ENCODE peak calls at places on chromosomes 1 and 21, in six cellular contexts. One of them, this sample, is unnamed.

GRCh38 chr1:150551049-150551783 is 2.0 kb downstream of the ADAMTSL4 start:
- DNase-seq in activated gamma-delta T cell treated with Interleukin-2 at 50 U/mL for 16 hours: no peak
- DNase-seq in astrocyte of the spinal cord: no peak
- DNase-seq in naive thymus-derived CD4-positive, alpha-beta T cell: no peak
- DNase-seq in neuronal stem cell: no peak
- DNase-seq in AG09309: no peak
- DNase-seq in this sample: peak

GRCh38 chr1:88803444-88803843 is 87.9 kb downstream of the GTF2B start:
- DNase-seq in activated gamma-delta T cell treated with Interleukin-2 at 50 U/mL for 16 hours: no peak
- DNase-seq in astrocyte of the spinal cord: no peak
- DNase-seq in naive thymus-derived CD4-positive, alpha-beta T cell: no peak
- DNase-seq in neuronal stem cell: no peak
- DNase-seq in AG09309: no peak
- DNase-seq in this sample: no peak

GRCh38 chr1:223711838-223712183 is 528 bp upstream of the CAPN2 start:
- DNase-seq in activated gamma-delta T cell treated with Interleukin-2 at 50 U/mL for 16 hours: no peak
- DNase-seq in astrocyte of the spinal cord: no peak
- DNase-seq in naive thymus-derived CD4-positive, alpha-beta T cell: no peak
- DNase-seq in neuronal stem cell: no peak
- DNase-seq in AG09309: no peak
- DNase-seq in this sample: no peak

GRCh38 chr1:15246960-15247614 is at the start of gene FHAD1:
- DNase-seq in activated gamma-delta T cell treated with Interleukin-2 at 50 U/mL for 16 hours: peak
- DNase-seq in astrocyte of the spinal cord: peak
- DNase-seq in naive thymus-derived CD4-positive, alpha-beta T cell: no peak
- DNase-seq in neuronal stem cell: peak
- DNase-seq in AG09309: no peak
- DNase-seq in this sample: no peak

GRCh38 chr1:154607084-154607747 is 770 bp downstream of the ADAR start:
- DNase-seq in activated gamma-delta T cell treated with Interleukin-2 at 50 U/mL for 16 hours: peak
- DNase-seq in astrocyte of the spinal cord: peak
- DNase-seq in naive thymus-derived CD4-positive, alpha-beta T cell: peak
- DNase-seq in neuronal stem cell: no peak
- DNase-seq in AG09309: no peak
- DNase-seq in this sample: peak

GRCh38 chr1:197272791-197273190 is 4.7 kb downstream of the CRB1 start:
- DNase-seq in activated gamma-delta T cell treated with Interleukin-2 at 50 U/mL for 16 hours: no peak
- DNase-seq in astrocyte of the spinal cord: no peak
- DNase-seq in naive thymus-derived CD4-positive, alpha-beta T cell: no peak
- DNase-seq in neuronal stem cell: no peak
- DNase-seq in AG09309: no peak
- DNase-seq in this sample: no peak

GRCh38 chr1:55466343-55466742 is 251.2 kb upstream of the USP24 start:
- DNase-seq in activated gamma-delta T cell treated with Interleukin-2 at 50 U/mL for 16 hours: no peak
- DNase-seq in astrocyte of the spinal cord: no peak
- DNase-seq in naive thymus-derived CD4-positive, alpha-beta T cell: no peak
- DNase-seq in neuronal stem cell: no peak
- DNase-seq in AG09309: no peak
- DNase-seq in this sample: no peak

GRCh38 chr1:33001282-33001681 is 35.4 kb downstream of the AK2 start:
- DNase-seq in activated gamma-delta T cell treated with Interleukin-2 at 50 U/mL for 16 hours: no peak
- DNase-seq in astrocyte of the spinal cord: no peak
- DNase-seq in naive thymus-derived CD4-positive, alpha-beta T cell: no peak
- DNase-seq in neuronal stem cell: no peak
- DNase-seq in AG09309: no peak
- DNase-seq in this sample: no peak

GRCh38 chr1:201220388-201220715 is 29.7 kb downstream of the IGFN1 start:
- DNase-seq in activated gamma-delta T cell treated with Interleukin-2 at 50 U/mL for 16 hours: no peak
- DNase-seq in astrocyte of the spinal cord: no peak
- DNase-seq in naive thymus-derived CD4-positive, alpha-beta T cell: no peak
- DNase-seq in neuronal stem cell: no peak
- DNase-seq in AG09309: no peak
- DNase-seq in this sample: no peak

GRCh38 chr1:221331263-221332183 is 410.4 kb downstream of the DUSP10 start:
- DNase-seq in activated gamma-delta T cell treated with Interleukin-2 at 50 U/mL for 16 hours: no peak
- DNase-seq in astrocyte of the spinal cord: no peak
- DNase-seq in naive thymus-derived CD4-positive, alpha-beta T cell: no peak
- DNase-seq in neuronal stem cell: no peak
- DNase-seq in AG09309: no peak
- DNase-seq in this sample: no peak

GRCh38 chr1:86998727-86999126 is 84.3 kb downstream of the HS2ST1 start:
- DNase-seq in activated gamma-delta T cell treated with Interleukin-2 at 50 U/mL for 16 hours: no peak
- DNase-seq in astrocyte of the spinal cord: no peak
- DNase-seq in naive thymus-derived CD4-positive, alpha-beta T cell: no peak
- DNase-seq in neuronal stem cell: no peak
- DNase-seq in AG09309: no peak
- DNase-seq in this sample: no peak

GRCh38 chr1:35708179-35708891 is 10.3 kb downstream of the C1orf216 start:
- DNase-seq in activated gamma-delta T cell treated with Interleukin-2 at 50 U/mL for 16 hours: no peak
- DNase-seq in astrocyte of the spinal cord: no peak
- DNase-seq in naive thymus-derived CD4-positive, alpha-beta T cell: peak
- DNase-seq in neuronal stem cell: no peak
- DNase-seq in AG09309: no peak
- DNase-seq in this sample: no peak

GRCh38 chr21:36647279-36648093 is 51.4 kb upstream of the SIM2 start:
- DNase-seq in activated gamma-delta T cell treated with Interleukin-2 at 50 U/mL for 16 hours: no peak
- DNase-seq in astrocyte of the spinal cord: peak
- DNase-seq in naive thymus-derived CD4-positive, alpha-beta T cell: no peak
- DNase-seq in neuronal stem cell: no peak
- DNase-seq in AG09309: no peak
- DNase-seq in this sample: no peak

GRCh38 chr1:105137543-105138444 is 1388.1 kb downstream of the AMY1C start:
- DNase-seq in activated gamma-delta T cell treated with Interleukin-2 at 50 U/mL for 16 hours: no peak
- DNase-seq in astrocyte of the spinal cord: no peak
- DNase-seq in naive thymus-derived CD4-positive, alpha-beta T cell: no peak
- DNase-seq in neuronal stem cell: peak
- DNase-seq in AG09309: no peak
- DNase-seq in this sample: no peak

GRCh38 chr1:45282346-45282745 is 44.3 kb upstream of the HPDL start:
- DNase-seq in activated gamma-delta T cell treated with Interleukin-2 at 50 U/mL for 16 hours: no peak
- DNase-seq in astrocyte of the spinal cord: no peak
- DNase-seq in naive thymus-derived CD4-positive, alpha-beta T cell: no peak
- DNase-seq in neuronal stem cell: no peak
- DNase-seq in AG09309: no peak
- DNase-seq in this sample: no peak

GRCh38 chr1:159929155-159930051 is 4.1 kb upstream of the TAGLN2 start:
- DNase-seq in activated gamma-delta T cell treated with Interleukin-2 at 50 U/mL for 16 hours: no peak
- DNase-seq in astrocyte of the spinal cord: no peak
- DNase-seq in naive thymus-derived CD4-positive, alpha-beta T cell: no peak
- DNase-seq in neuronal stem cell: no peak
- DNase-seq in AG09309: no peak
- DNase-seq in this sample: no peak

GRCh38 chr1:10539411-10540043 is 64.8 kb downstream of the PEX14 start:
- DNase-seq in activated gamma-delta T cell treated with Interleukin-2 at 50 U/mL for 16 hours: no peak
- DNase-seq in astrocyte of the spinal cord: peak
- DNase-seq in naive thymus-derived CD4-positive, alpha-beta T cell: no peak
- DNase-seq in neuronal stem cell: no peak
- DNase-seq in AG09309: no peak
- DNase-seq in this sample: no peak

GRCh38 chr1:203650012-203650836 is 23.6 kb downstream of the ATP2B4 start:
- DNase-seq in activated gamma-delta T cell treated with Interleukin-2 at 50 U/mL for 16 hours: peak
- DNase-seq in astrocyte of the spinal cord: peak
- DNase-seq in naive thymus-derived CD4-positive, alpha-beta T cell: peak
- DNase-seq in neuronal stem cell: no peak
- DNase-seq in AG09309: no peak
- DNase-seq in this sample: peak

GRCh38 chr1:51324271-51325010 is 5.9 kb downstream of the TTC39A start:
- DNase-seq in activated gamma-delta T cell treated with Interleukin-2 at 50 U/mL for 16 hours: no peak
- DNase-seq in astrocyte of the spinal cord: no peak
- DNase-seq in naive thymus-derived CD4-positive, alpha-beta T cell: no peak
- DNase-seq in neuronal stem cell: no peak
- DNase-seq in AG09309: no peak
- DNase-seq in this sample: no peak

GRCh38 chr1:150507912-150508864 is at the start of gene ECM1:
- DNase-seq in activated gamma-delta T cell treated with Interleukin-2 at 50 U/mL for 16 hours: no peak
- DNase-seq in astrocyte of the spinal cord: peak
- DNase-seq in naive thymus-derived CD4-positive, alpha-beta T cell: no peak
- DNase-seq in neuronal stem cell: no peak
- DNase-seq in AG09309: no peak
- DNase-seq in this sample: no peak

GRCh38 chr1:205896351-205896750 is 46.4 kb upstream of the PM20D1 start:
- DNase-seq in activated gamma-delta T cell treated with Interleukin-2 at 50 U/mL for 16 hours: no peak
- DNase-seq in astrocyte of the spinal cord: no peak
- DNase-seq in naive thymus-derived CD4-positive, alpha-beta T cell: no peak
- DNase-seq in neuronal stem cell: no peak
- DNase-seq in AG09309: no peak
- DNase-seq in this sample: no peak

GRCh38 chr1:69777423-69777822 is 209.7 kb downstream of the LRRC7 start:
- DNase-seq in activated gamma-delta T cell treated with Interleukin-2 at 50 U/mL for 16 hours: no peak
- DNase-seq in astrocyte of the spinal cord: no peak
- DNase-seq in naive thymus-derived CD4-positive, alpha-beta T cell: no peak
- DNase-seq in neuronal stem cell: no peak
- DNase-seq in AG09309: no peak
- DNase-seq in this sample: no peak

GRCh38 chr21:44920694-44921604 is at the start of gene ITGB2:
- DNase-seq in activated gamma-delta T cell treated with Interleukin-2 at 50 U/mL for 16 hours: peak
- DNase-seq in astrocyte of the spinal cord: no peak
- DNase-seq in naive thymus-derived CD4-positive, alpha-beta T cell: peak
- DNase-seq in neuronal stem cell: no peak
- DNase-seq in AG09309: no peak
- DNase-seq in this sample: peak

GRCh38 chr21:21003701-21004100 is 5.5 kb downstream of the NCAM2 start:
- DNase-seq in activated gamma-delta T cell treated with Interleukin-2 at 50 U/mL for 16 hours: no peak
- DNase-seq in astrocyte of the spinal cord: peak
- DNase-seq in naive thymus-derived CD4-positive, alpha-beta T cell: no peak
- DNase-seq in neuronal stem cell: no peak
- DNase-seq in AG09309: no peak
- DNase-seq in this sample: no peak

GRCh38 chr1:6467744-6468688 is 2.0 kb upstream of the TNFRSF25 start:
- DNase-seq in activated gamma-delta T cell treated with Interleukin-2 at 50 U/mL for 16 hours: no peak
- DNase-seq in astrocyte of the spinal cord: no peak
- DNase-seq in naive thymus-derived CD4-positive, alpha-beta T cell: no peak
- DNase-seq in neuronal stem cell: no peak
- DNase-seq in AG09309: no peak
- DNase-seq in this sample: no peak

GRCh38 chr1:176574756-176575155 is 111.8 kb downstream of the PAPPA2 start:
- DNase-seq in activated gamma-delta T cell treated with Interleukin-2 at 50 U/mL for 16 hours: no peak
- DNase-seq in astrocyte of the spinal cord: no peak
- DNase-seq in naive thymus-derived CD4-positive, alpha-beta T cell: no peak
- DNase-seq in neuronal stem cell: no peak
- DNase-seq in AG09309: no peak
- DNase-seq in this sample: no peak

GRCh38 chr21:44528634-44528995 is 11.4 kb downstream of the KRTAP10-1 start:
- DNase-seq in activated gamma-delta T cell treated with Interleukin-2 at 50 U/mL for 16 hours: no peak
- DNase-seq in astrocyte of the spinal cord: no peak
- DNase-seq in naive thymus-derived CD4-positive, alpha-beta T cell: no peak
- DNase-seq in neuronal stem cell: no peak
- DNase-seq in AG09309: no peak
- DNase-seq in this sample: no peak

GRCh38 chr1:151990856-151991198 is 2.8 kb downstream of the S100A10 start:
- DNase-seq in activated gamma-delta T cell treated with Interleukin-2 at 50 U/mL for 16 hours: no peak
- DNase-seq in astrocyte of the spinal cord: peak
- DNase-seq in naive thymus-derived CD4-positive, alpha-beta T cell: no peak
- DNase-seq in neuronal stem cell: no peak
- DNase-seq in AG09309: no peak
- DNase-seq in this sample: no peak

GRCh38 chr1:147541672-147542548 is 609 bp downstream of the BCL9 start:
- DNase-seq in activated gamma-delta T cell treated with Interleukin-2 at 50 U/mL for 16 hours: no peak
- DNase-seq in astrocyte of the spinal cord: peak
- DNase-seq in naive thymus-derived CD4-positive, alpha-beta T cell: peak
- DNase-seq in neuronal stem cell: no peak
- DNase-seq in AG09309: no peak
- DNase-seq in this sample: peak

GRCh38 chr1:160503087-160503486 is 20.0 kb downstream of the SLAMF6 start:
- DNase-seq in activated gamma-delta T cell treated with Interleukin-2 at 50 U/mL for 16 hours: no peak
- DNase-seq in astrocyte of the spinal cord: no peak
- DNase-seq in naive thymus-derived CD4-positive, alpha-beta T cell: no peak
- DNase-seq in neuronal stem cell: no peak
- DNase-seq in AG09309: no peak
- DNase-seq in this sample: no peak

GRCh38 chr1:38151399-38151798 is 104.8 kb upstream of the POU3F1 start:
- DNase-seq in activated gamma-delta T cell treated with Interleukin-2 at 50 U/mL for 16 hours: no peak
- DNase-seq in astrocyte of the spinal cord: no peak
- DNase-seq in naive thymus-derived CD4-positive, alpha-beta T cell: no peak
- DNase-seq in neuronal stem cell: no peak
- DNase-seq in AG09309: no peak
- DNase-seq in this sample: no peak